ENCODE peak calls at places on chromosome X, in seven cellular contexts. G is psoas muscle, U is breast epithelium, A is H9, B is keratinocyte, Z is PC-3, E is OCI-LY7. L is an unnamed sample.

GRCh38 chrX:111869639-111870034 is 6.3 kb upstream of the TRPC5OS start:
- DNase-seq in G (no peak), U (no peak), A (peak), B (no peak), Z (peak), E (peak), L (peak)

GRCh38 chrX:109936598-109936997 is 66.3 kb upstream of the TMEM164 start:
- DNase-seq in G (no peak), U (no peak), A (no peak), B (no peak), Z (no peak), E (no peak), L (no peak)

GRCh38 chrX:48971325-48972213 is at the start of gene KCND1:
- DNase-seq in G (peak), U (no peak), A (peak), B (peak), Z (no peak), E (no peak), L (no peak)

GRCh38 chrX:10195947-10196346 is 39.2 kb downstream of the CLCN4 start:
- DNase-seq in G (no peak), U (no peak), A (no peak), B (no peak), Z (no peak), E (no peak), L (no peak)

GRCh38 chrX:53116101-53116500 is 22.2 kb downstream of the KANTR start:
- DNase-seq in G (no peak), U (no peak), A (no peak), B (no peak), Z (no peak), E (no peak), L (no peak)

GRCh38 chrX:9614016-9614415 is 149.2 kb downstream of the TBL1X start:
- DNase-seq in G (no peak), U (no peak), A (no peak), B (no peak), Z (peak), E (no peak), L (no peak)

GRCh38 chrX:123085311-123085940 is 98.7 kb upstream of the GRIA3 start:
- DNase-seq in G (no peak), U (no peak), A (peak), B (no peak), Z (no peak), E (no peak), L (no peak)

GRCh38 chrX:386768-387575 is at the start of gene PPP2R3B:
- DNase-seq in G (peak), U (peak), A (peak), B (peak), Z (peak), E (peak), L (peak)

GRCh38 chrX:81957900-81958545 is 756.1 kb downstream of the SH3BGRL start:
- DNase-seq in G (no peak), U (no peak), A (no peak), B (no peak), Z (peak), E (no peak), L (no peak)

GRCh38 chrX:32195611-32196010 is 1015.7 kb downstream of the DMD start:
- DNase-seq in G (no peak), U (no peak), A (no peak), B (no peak), Z (no peak), E (no peak), L (no peak)

GRCh38 chrX:9847071-9847470 is 60.8 kb downstream of the SHROOM2 start:
- DNase-seq in G (no peak), U (no peak), A (no peak), B (no peak), Z (peak), E (no peak), L (peak)

GRCh38 chrX:28850955-28851354 is 263.7 kb downstream of the IL1RAPL1 start:
- DNase-seq in G (no peak), U (no peak), A (no peak), B (no peak), Z (no peak), E (no peak), L (no peak)

GRCh38 chrX:9906919-9907318 is 60.2 kb upstream of the CLDN34 start:
- DNase-seq in G (no peak), U (no peak), A (peak), B (no peak), Z (peak), E (no peak), L (peak)

GRCh38 chrX:150366951-150367545 is 3.9 kb downstream of the MAMLD1 start:
- DNase-seq in G (no peak), U (no peak), A (peak), B (no peak), Z (peak), E (no peak), L (no peak)

DNA sequence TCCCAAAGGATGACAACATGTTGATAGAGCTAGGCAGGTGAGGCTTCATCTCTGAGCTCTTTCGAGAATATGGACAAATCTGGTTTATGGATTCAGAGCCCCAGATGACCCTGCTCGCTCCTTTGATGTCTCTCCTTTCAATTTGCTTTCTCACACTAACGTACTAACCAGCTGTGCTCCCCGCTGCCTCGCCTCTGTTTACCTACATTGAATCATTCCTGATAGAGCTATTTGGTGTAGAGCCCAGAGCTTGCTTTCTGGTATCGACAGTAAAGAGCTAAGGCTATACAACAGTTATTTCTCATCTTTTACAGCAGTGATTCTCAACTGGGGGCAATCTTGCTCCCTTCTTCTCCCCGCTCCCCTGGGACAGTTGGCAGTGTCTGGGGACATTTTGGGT is 8.9 kb upstream of the PHKA2 start:
- DNase-seq in G (no peak), U (no peak), A (no peak), B (no peak), Z (peak), E (no peak), L (no peak)
- H3K27ac ChIP-seq in G (no peak), U (no peak), A (no peak), B (no peak), Z (peak), E (no peak), L (no peak)

DNA sequence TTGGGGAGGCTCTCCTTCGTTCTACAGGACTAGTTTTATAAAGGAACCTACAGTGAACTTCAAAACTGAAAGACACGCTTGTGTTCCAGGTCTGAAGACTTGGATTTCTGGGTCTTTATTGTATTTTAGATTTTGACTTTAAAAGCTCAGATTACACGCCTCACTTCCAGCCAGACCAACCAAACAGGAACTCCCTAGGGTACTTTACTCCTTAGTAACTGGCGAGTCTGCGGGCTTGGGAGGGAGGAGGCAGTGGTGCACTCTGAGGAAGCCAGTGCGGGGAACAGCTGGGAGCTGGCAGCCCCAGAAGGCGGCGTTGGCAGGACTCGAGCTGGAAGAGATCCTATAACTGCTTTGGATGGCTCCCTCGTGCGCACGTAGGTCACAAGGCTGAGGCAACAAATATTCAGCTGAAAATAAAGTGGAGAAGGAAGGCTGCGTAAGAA is 388 bp upstream of the PHKA1 start:
- DNase-seq in G (peak), U (peak), A (peak), B (no peak), Z (peak), E (no peak), L (peak)
- TF ChIP-seq CTCF in G (no peak), U (no peak), A (no peak), B (peak), Z (peak), E (no peak), L (no peak)

GRCh38 chrX:13091111-13091765 is 46.8 kb upstream of the FAM9C start:
- DNase-seq in G (no peak), U (no peak), A (no peak), B (no peak), Z (no peak), E (no peak), L (no peak)

GRCh38 chrX:13090261-13091110 is 46.1 kb upstream of the FAM9C start:
- DNase-seq in G (no peak), U (no peak), A (no peak), B (no peak), Z (no peak), E (peak), L (no peak)

GRCh38 chrX:13094374-13094773 is 50.0 kb upstream of the FAM9C start:
- DNase-seq in G (no peak), U (no peak), A (no peak), B (no peak), Z (no peak), E (no peak), L (no peak)

GRCh38 chrX:13093489-13094140 is 49.2 kb upstream of the FAM9C start:
- DNase-seq in G (no peak), U (no peak), A (no peak), B (no peak), Z (no peak), E (no peak), L (no peak)

GRCh38 chrX:13092455-13092941 is 48.1 kb upstream of the FAM9C start:
- DNase-seq in G (peak), U (no peak), A (no peak), B (no peak), Z (no peak), E (no peak), L (no peak)
- H3K27ac ChIP-seq in G (no peak), U (no peak), A (no peak), B (no peak), Z (no peak), E (no peak), L (no peak)

GRCh38 chrX:24515447-24515846 is 50.4 kb downstream of the PDK3 start:
- DNase-seq in G (no peak), U (no peak), A (no peak), B (no peak), Z (no peak), E (no peak), L (no peak)
- TF ChIP-seq CTCF in G (peak), U (no peak), A (peak), B (peak), Z (peak), E (peak), L (no peak)

GRCh38 chrX:39896951-39897740 is 200.6 kb downstream of the BCOR start:
- DNase-seq in G (peak), U (no peak), A (peak), B (peak), Z (peak), E (no peak), L (peak)
- H3K27ac ChIP-seq in G (no peak), U (peak), A (no peak), B (peak), Z (peak), E (no peak), L (peak)

GRCh38 chrX:137051978-137052640 is 18.3 kb upstream of the GPR101 start:
- DNase-seq in G (peak), U (no peak), A (peak), B (no peak), Z (peak), E (peak), L (peak)

GRCh38 chrX:137058339-137059127 is 24.7 kb upstream of the GPR101 start:
- DNase-seq in G (no peak), U (no peak), A (no peak), B (no peak), Z (no peak), E (no peak), L (no peak)

GRCh38 chrX:137052641-137053235 is 18.9 kb upstream of the GPR101 start:
- DNase-seq in G (no peak), U (no peak), A (peak), B (no peak), Z (peak), E (no peak), L (no peak)
- TF ChIP-seq CTCF in G (no peak), U (no peak), A (peak), B (no peak), Z (peak), E (peak), L (peak)

L was measured in RWPE1.